ENCODE peak calls at places on chromosomes 5 and 9, in five cellular contexts. H is heart left ventricle, A is A549, U is sigmoid colon, J is gastrocnemius medialis. G is an unnamed sample.

GRCh38 chr5:74919487-74919886 is 53.3 kb upstream of the FAM169A start:
- DNase-seq in H (no peak), J (no peak), A (peak), U (no peak), G (no peak)

GRCh38 chr5:38167562-38167996 is 90.8 kb upstream of the EGFLAM start:
- DNase-seq in A (no peak), U (no peak), H (peak), J (peak), G (no peak)

GRCh38 chr5:125398466-125398865 is 652.0 kb upstream of the ZNF608 start:
- DNase-seq in A (no peak), H (no peak), U (no peak), J (no peak), G (no peak)

GRCh38 chr5:42851441-42851840 is 39.7 kb upstream of the SELENOP start:
- DNase-seq in J (no peak), H (no peak), A (no peak), U (no peak), G (no peak)

GRCh38 chr5:2330325-2330724 is 421.2 kb downstream of the IRX2 start:
- DNase-seq in H (no peak), U (no peak), J (no peak), A (no peak), G (no peak)

GRCh38 chr5:176658007-176658599 is 10.8 kb downstream of the TSPAN17 start:
- DNase-seq in J (no peak), U (peak), A (peak), H (peak), G (peak)

GRCh38 chr5:15598294-15598902 is 98.4 kb downstream of the FBXL7 start:
- DNase-seq in J (no peak), H (no peak), U (no peak), A (peak), G (no peak)

GRCh38 chr5:140273401-140273877 is 29.5 kb downstream of the PFDN1 start:
- DNase-seq in A (no peak), U (no peak), J (peak), H (no peak), G (no peak)

GRCh38 chr5:122921826-122922225 is 76.4 kb downstream of the SNX24 start:
- DNase-seq in U (no peak), H (no peak), A (no peak), J (no peak), G (no peak)

GRCh38 chr5:14745753-14746152 is 81.2 kb downstream of the OTULIN start:
- DNase-seq in J (no peak), A (no peak), H (no peak), U (no peak), G (no peak)

GRCh38 chr5:131196331-131196730 is 25.6 kb downstream of the LYRM7 start:
- DNase-seq in U (no peak), A (no peak), J (no peak), H (no peak), G (no peak)

GRCh38 chr9:127930298-127931091 is at the start of gene PIP5KL1:
- DNase-seq in H (peak), A (peak), J (peak), U (peak), G (peak)

GRCh38 chr9:134226221-134226930 is 62.0 kb upstream of the RNU6ATAC start:
- DNase-seq in U (no peak), H (no peak), J (no peak), A (peak), G (peak)

GRCh38 chr5:141713616-141714309 is 31.7 kb upstream of the ARAP3 start:
- DNase-seq in J (no peak), H (no peak), U (no peak), A (peak), G (no peak)

GRCh38 chr9:91395553-91396470 is 27.8 kb downstream of the NFIL3 start:
- DNase-seq in U (no peak), H (no peak), J (no peak), A (no peak), G (no peak)

GRCh38 chr5:107126341-107126740 is 544.4 kb downstream of the EFNA5 start:
- DNase-seq in H (no peak), A (no peak), J (no peak), U (no peak), G (no peak)

GRCh38 chr9:112529316-112529715 is 42.7 kb downstream of the KIAA1958 start:
- DNase-seq in J (no peak), H (no peak), A (no peak), U (no peak), G (no peak)

GRCh38 chr5:133565993-133566392 is 46.3 kb downstream of the FSTL4 start:
- DNase-seq in J (no peak), U (no peak), A (peak), H (no peak), G (no peak)

GRCh38 chr9:438066-438465 is 223.4 kb downstream of the DOCK8 start:
- DNase-seq in U (no peak), J (no peak), A (no peak), H (no peak), G (no peak)

GRCh38 chr5:54480296-54480695 is 24.8 kb downstream of the HSPB3 start:
- DNase-seq in U (no peak), A (no peak), H (no peak), J (no peak), G (no peak)

GRCh38 chr9:95507456-95508241 is 9.1 kb downstream of the PTCH1 start:
- DNase-seq in J (peak), A (peak), H (peak), U (peak), G (peak)

GRCh38 chr5:125603321-125603720 is 819.9 kb upstream of the GRAMD2B start:
- DNase-seq in U (no peak), J (no peak), H (no peak), A (no peak), G (no peak)

GRCh38 chr5:53169933-53170332 is 60.4 kb upstream of the MOCS2 start:
- DNase-seq in H (no peak), U (no peak), A (no peak), J (no peak), G (no peak)

GRCh38 chr9:98091735-98092632 is 27.0 kb downstream of the TRIM14 start:
- DNase-seq in J (no peak), H (no peak), A (no peak), U (no peak), G (no peak)

GRCh38 chr9:113875917-113876805 is at the start of gene ZNF618:
- DNase-seq in U (no peak), J (no peak), A (peak), H (peak), G (no peak)

GRCh38 chr5:110790673-110791072 is 51.9 kb downstream of the SLC25A46 start:
- DNase-seq in J (no peak), A (peak), U (no peak), H (no peak), G (no peak)

GRCh38 chr5:41371741-41372140 is 138.7 kb downstream of the PLCXD3 start:
- DNase-seq in H (no peak), A (peak), J (no peak), U (no peak), G (no peak)

GRCh38 chr9:107213561-107214028 is 69.5 kb upstream of the RAD23B start:
- DNase-seq in H (no peak), J (no peak), A (peak), U (no peak), G (no peak)

GRCh38 chr9:95649801-95650213 is 133.0 kb upstream of the PTCH1 start:
- DNase-seq in A (no peak), U (no peak), H (no peak), J (no peak), G (no peak)

GRCh38 chr5:71825992-71826391 is 106.9 kb downstream of the CARTPT start:
- DNase-seq in H (no peak), J (no peak), U (no peak), A (no peak), G (no peak)

GRCh38 chr9:76884823-76885222 is 21.1 kb downstream of the PRUNE2 start:
- DNase-seq in A (no peak), J (no peak), H (no peak), U (no peak), G (no peak)

GRCh38 chr9:6049798-6050197 is 34.4 kb upstream of the RANBP6 start:
- DNase-seq in H (no peak), U (no peak), A (peak), J (no peak), G (no peak)

GRCh38 chr9:90611121-90611520 is 31.5 kb downstream of the DIRAS2 start:
- DNase-seq in H (no peak), U (no peak), J (no peak), A (no peak), G (no peak)

GRCh38 chr9:1253098-1253979 is 203.2 kb downstream of the DMRT2 start:
- DNase-seq in A (no peak), J (no peak), U (no peak), H (no peak), G (no peak)

GRCh38 chr9:33289501-33289900 is 815 bp upstream of the NFX1 start:
- DNase-seq in U (no peak), A (no peak), J (no peak), H (peak), G (peak)

DNA sequence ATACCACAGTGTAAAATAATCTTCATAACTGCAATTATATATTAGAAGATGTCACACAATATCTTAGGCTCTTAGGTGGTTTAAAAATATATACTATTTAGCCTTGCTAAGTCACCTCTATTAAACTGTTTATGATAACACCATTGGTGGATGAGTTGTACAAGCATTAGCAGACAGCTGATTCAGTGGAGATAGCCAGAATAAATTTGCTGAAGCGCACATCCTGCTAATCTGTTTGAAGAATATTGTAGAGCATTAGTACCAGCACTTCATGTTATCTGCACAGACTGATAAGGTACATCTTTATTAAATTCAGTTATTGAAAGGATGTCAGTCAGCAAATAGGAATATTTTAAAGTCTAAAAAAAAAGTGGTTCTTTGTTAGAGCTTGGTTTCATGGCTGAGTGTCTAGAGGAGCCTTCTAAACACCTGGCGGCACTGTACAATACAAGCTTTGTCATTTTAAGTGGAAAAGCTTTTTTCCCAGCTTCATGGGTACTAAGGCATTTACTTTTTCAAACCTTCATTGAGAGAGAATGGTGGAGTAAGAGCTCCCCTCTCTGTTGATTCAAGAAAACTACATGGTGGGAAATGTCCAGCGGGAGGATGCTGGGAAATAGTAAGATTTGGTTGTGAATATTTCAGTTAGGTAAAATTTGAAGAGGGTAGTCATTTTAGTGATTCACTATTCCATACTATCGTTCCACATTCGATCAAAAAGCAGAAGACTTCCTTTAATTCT is 275.1 kb downstream of the SLF1 start:
- DNase-seq in A (peak), J (no peak), U (no peak), H (no peak), G (no peak)
- TF ChIP-seq CTCF in A (peak), J (no peak), U (no peak), H (no peak), G (no peak)

GRCh38 chr9:35108946-35109575 is 6.1 kb upstream of the STOML2 start:
- DNase-seq in U (no peak), A (no peak), J (no peak), H (no peak), G (no peak)
- TF ChIP-seq POLR2A in U (no peak), A (no peak), J (no peak), H (no peak), G (no peak)

GRCh38 chr5:90409318-90410177 is at the start of gene CETN3:
- DNase-seq in J (peak), U (peak), A (peak), H (peak), G (peak)
- TF ChIP-seq CTCF in J (no peak), U (no peak), A (peak), H (no peak), G (peak)

DNA sequence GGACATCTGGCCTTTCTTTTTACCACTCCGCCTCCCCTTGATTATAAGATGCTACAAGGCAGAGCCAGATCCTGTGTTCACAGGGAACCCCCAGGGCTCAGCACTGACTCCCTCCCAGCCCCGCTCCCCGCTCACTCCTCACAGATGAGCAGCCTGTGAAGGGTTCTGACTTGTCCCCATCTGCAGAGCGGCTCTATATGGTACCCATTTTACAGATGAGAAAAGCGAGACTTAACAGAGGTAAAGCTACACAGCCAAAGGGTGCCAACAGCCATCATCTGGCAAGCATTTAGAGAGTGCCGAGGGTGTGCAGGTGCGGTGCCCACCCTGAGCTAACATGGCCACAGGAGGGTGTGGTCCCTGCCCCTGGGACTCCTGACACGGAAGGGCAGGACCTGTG is 18.8 kb downstream of the FIBCD1 start:
- DNase-seq in A (no peak), H (no peak), J (no peak), U (no peak), G (no peak)
- TF ChIP-seq POLR2A in A (no peak), H (no peak), J (no peak), U (no peak), G (no peak)

GRCh38 chr5:57383093-57383861 is 99.3 kb downstream of the ACTBL2 start:
- DNase-seq in A (peak), U (no peak), H (no peak), J (no peak), G (no peak)
- TF ChIP-seq CTCF in A (peak), U (no peak), H (peak), J (no peak), G (no peak)

DNA sequence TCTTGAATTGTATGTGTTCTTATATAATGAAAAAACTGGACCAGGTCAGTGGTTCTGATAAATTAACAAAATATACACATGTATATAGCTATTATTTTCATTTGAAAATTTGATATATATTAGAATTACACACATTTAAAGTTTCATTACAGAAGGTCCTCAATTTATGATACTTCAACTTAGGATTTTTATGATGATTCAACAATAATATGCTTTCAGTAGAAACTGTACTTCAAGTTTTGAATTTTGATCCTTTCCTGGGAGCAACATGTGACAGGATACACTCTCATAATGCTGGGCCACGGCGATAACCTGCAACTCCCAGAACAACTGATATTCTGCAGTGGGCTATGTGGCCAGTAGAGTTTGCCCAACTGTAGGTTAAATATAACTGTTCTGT is 344.7 kb downstream of the TAF11L14 start:
- DNase-seq in U (no peak), A (no peak), H (no peak), J (no peak), G (no peak)
- TF ChIP-seq POLR2A in U (no peak), A (no peak), H (no peak), J (no peak), G (no peak)

GRCh38 chr9:34492051-34492450 is 30.7 kb downstream of the ENHO start:
- DNase-seq in J (no peak), U (no peak), A (peak), H (no peak), G (no peak)
- TF ChIP-seq CTCF in J (no peak), U (no peak), A (peak), H (no peak), G (no peak)

G was measured in uterus.